ENCODE peak calls at places on chromosomes 7 and 10, in seven cellular contexts. One of them, this sample, is unnamed.

GRCh38 chr7:154627571-154628290 is 375.2 kb downstream of the PAXIP1 start:
- DNase-seq in stimulated activated CD4-positive, alpha-beta T cell treated with anti-CD3 and anti-CD28 coated beads, TNF-alpha, amount 100 ng/mL, for 48 hours: no peak
- DNase-seq in posterior cingulate gyrus: no peak
- DNase-seq in stimulated activated CD8-positive, alpha-beta memory T cell treated with anti-CD3 and anti-CD28 coated beads, Interleukin-12 subunit alpha, Interleukin-12 subunit beta, amount 100 ng/mL, for 4 hours: no peak
- DNase-seq in effector memory CD4-positive, alpha-beta T cell: no peak
- DNase-seq in non-pigmented ciliary epithelial cell: no peak
- DNase-seq in AG09319: no peak
- DNase-seq in this sample: no peak

GRCh38 chr7:142711722-142712616 is 37.3 kb upstream of the PRSS1 start:
- DNase-seq in stimulated activated CD4-positive, alpha-beta T cell treated with anti-CD3 and anti-CD28 coated beads, TNF-alpha, amount 100 ng/mL, for 48 hours: no peak
- DNase-seq in AG09319: peak
- DNase-seq in effector memory CD4-positive, alpha-beta T cell: no peak
- DNase-seq in stimulated activated CD8-positive, alpha-beta memory T cell treated with anti-CD3 and anti-CD28 coated beads, Interleukin-12 subunit alpha, Interleukin-12 subunit beta, amount 100 ng/mL, for 4 hours: peak
- DNase-seq in posterior cingulate gyrus: no peak
- DNase-seq in non-pigmented ciliary epithelial cell: no peak
- DNase-seq in this sample: no peak

GRCh38 chr10:68249297-68249696 is 17.4 kb upstream of the ATOH7 start:
- DNase-seq in posterior cingulate gyrus: no peak
- DNase-seq in non-pigmented ciliary epithelial cell: no peak
- DNase-seq in AG09319: no peak
- DNase-seq in effector memory CD4-positive, alpha-beta T cell: no peak
- DNase-seq in stimulated activated CD4-positive, alpha-beta T cell treated with anti-CD3 and anti-CD28 coated beads, TNF-alpha, amount 100 ng/mL, for 48 hours: no peak
- DNase-seq in stimulated activated CD8-positive, alpha-beta memory T cell treated with anti-CD3 and anti-CD28 coated beads, Interleukin-12 subunit alpha, Interleukin-12 subunit beta, amount 100 ng/mL, for 4 hours: no peak
- DNase-seq in this sample: no peak

GRCh38 chr10:16952010-16952550 is 134.9 kb upstream of the RSU1 start:
- DNase-seq in stimulated activated CD8-positive, alpha-beta memory T cell treated with anti-CD3 and anti-CD28 coated beads, Interleukin-12 subunit alpha, Interleukin-12 subunit beta, amount 100 ng/mL, for 4 hours: no peak
- DNase-seq in effector memory CD4-positive, alpha-beta T cell: no peak
- DNase-seq in non-pigmented ciliary epithelial cell: no peak
- DNase-seq in posterior cingulate gyrus: no peak
- DNase-seq in AG09319: no peak
- DNase-seq in stimulated activated CD4-positive, alpha-beta T cell treated with anti-CD3 and anti-CD28 coated beads, TNF-alpha, amount 100 ng/mL, for 48 hours: no peak
- DNase-seq in this sample: no peak

GRCh38 chr10:133159950-133160812 is at the start of gene KNDC1:
- DNase-seq in effector memory CD4-positive, alpha-beta T cell: no peak
- DNase-seq in non-pigmented ciliary epithelial cell: no peak
- DNase-seq in stimulated activated CD8-positive, alpha-beta memory T cell treated with anti-CD3 and anti-CD28 coated beads, Interleukin-12 subunit alpha, Interleukin-12 subunit beta, amount 100 ng/mL, for 4 hours: no peak
- DNase-seq in stimulated activated CD4-positive, alpha-beta T cell treated with anti-CD3 and anti-CD28 coated beads, TNF-alpha, amount 100 ng/mL, for 48 hours: no peak
- DNase-seq in AG09319: no peak
- DNase-seq in posterior cingulate gyrus: no peak
- DNase-seq in this sample: no peak

GRCh38 chr10:102602272-102603045 is 41.8 kb upstream of the TRIM8 start:
- DNase-seq in stimulated activated CD8-positive, alpha-beta memory T cell treated with anti-CD3 and anti-CD28 coated beads, Interleukin-12 subunit alpha, Interleukin-12 subunit beta, amount 100 ng/mL, for 4 hours: no peak
- DNase-seq in non-pigmented ciliary epithelial cell: no peak
- DNase-seq in effector memory CD4-positive, alpha-beta T cell: no peak
- DNase-seq in stimulated activated CD4-positive, alpha-beta T cell treated with anti-CD3 and anti-CD28 coated beads, TNF-alpha, amount 100 ng/mL, for 48 hours: no peak
- DNase-seq in AG09319: no peak
- DNase-seq in posterior cingulate gyrus: no peak
- DNase-seq in this sample: no peak

GRCh38 chr7:13797545-13797944 is 191.9 kb downstream of the ETV1 start:
- DNase-seq in posterior cingulate gyrus: no peak
- DNase-seq in stimulated activated CD8-positive, alpha-beta memory T cell treated with anti-CD3 and anti-CD28 coated beads, Interleukin-12 subunit alpha, Interleukin-12 subunit beta, amount 100 ng/mL, for 4 hours: no peak
- DNase-seq in stimulated activated CD4-positive, alpha-beta T cell treated with anti-CD3 and anti-CD28 coated beads, TNF-alpha, amount 100 ng/mL, for 48 hours: no peak
- DNase-seq in effector memory CD4-positive, alpha-beta T cell: no peak
- DNase-seq in AG09319: no peak
- DNase-seq in non-pigmented ciliary epithelial cell: no peak
- DNase-seq in this sample: no peak

GRCh38 chr10:125037145-125037544 is 95.2 kb downstream of the ZRANB1 start:
- DNase-seq in effector memory CD4-positive, alpha-beta T cell: no peak
- DNase-seq in AG09319: no peak
- DNase-seq in non-pigmented ciliary epithelial cell: peak
- DNase-seq in posterior cingulate gyrus: no peak
- DNase-seq in stimulated activated CD4-positive, alpha-beta T cell treated with anti-CD3 and anti-CD28 coated beads, TNF-alpha, amount 100 ng/mL, for 48 hours: no peak
- DNase-seq in stimulated activated CD8-positive, alpha-beta memory T cell treated with anti-CD3 and anti-CD28 coated beads, Interleukin-12 subunit alpha, Interleukin-12 subunit beta, amount 100 ng/mL, for 4 hours: no peak
- DNase-seq in this sample: no peak

GRCh38 chr7:159122276-159122675 is 22.4 kb downstream of the VIPR2 start:
- DNase-seq in posterior cingulate gyrus: peak
- DNase-seq in AG09319: no peak
- DNase-seq in non-pigmented ciliary epithelial cell: no peak
- DNase-seq in stimulated activated CD8-positive, alpha-beta memory T cell treated with anti-CD3 and anti-CD28 coated beads, Interleukin-12 subunit alpha, Interleukin-12 subunit beta, amount 100 ng/mL, for 4 hours: no peak
- DNase-seq in effector memory CD4-positive, alpha-beta T cell: no peak
- DNase-seq in stimulated activated CD4-positive, alpha-beta T cell treated with anti-CD3 and anti-CD28 coated beads, TNF-alpha, amount 100 ng/mL, for 48 hours: no peak
- DNase-seq in this sample: no peak

GRCh38 chr7:31029674-31030073 is 22.4 kb upstream of the ADCYAP1R1 start:
- DNase-seq in effector memory CD4-positive, alpha-beta T cell: no peak
- DNase-seq in posterior cingulate gyrus: no peak
- DNase-seq in non-pigmented ciliary epithelial cell: no peak
- DNase-seq in stimulated activated CD4-positive, alpha-beta T cell treated with anti-CD3 and anti-CD28 coated beads, TNF-alpha, amount 100 ng/mL, for 48 hours: no peak
- DNase-seq in stimulated activated CD8-positive, alpha-beta memory T cell treated with anti-CD3 and anti-CD28 coated beads, Interleukin-12 subunit alpha, Interleukin-12 subunit beta, amount 100 ng/mL, for 4 hours: no peak
- DNase-seq in AG09319: no peak
- DNase-seq in this sample: no peak

GRCh38 chr7:87816389-87816788 is 59.8 kb downstream of the SLC25A40 start:
- DNase-seq in stimulated activated CD8-positive, alpha-beta memory T cell treated with anti-CD3 and anti-CD28 coated beads, Interleukin-12 subunit alpha, Interleukin-12 subunit beta, amount 100 ng/mL, for 4 hours: no peak
- DNase-seq in posterior cingulate gyrus: no peak
- DNase-seq in effector memory CD4-positive, alpha-beta T cell: no peak
- DNase-seq in stimulated activated CD4-positive, alpha-beta T cell treated with anti-CD3 and anti-CD28 coated beads, TNF-alpha, amount 100 ng/mL, for 48 hours: no peak
- DNase-seq in non-pigmented ciliary epithelial cell: no peak
- DNase-seq in AG09319: no peak
- DNase-seq in this sample: no peak

GRCh38 chr7:128961030-128961659 is 23.4 kb downstream of the IRF5 start:
- DNase-seq in posterior cingulate gyrus: no peak
- DNase-seq in non-pigmented ciliary epithelial cell: no peak
- DNase-seq in stimulated activated CD8-positive, alpha-beta memory T cell treated with anti-CD3 and anti-CD28 coated beads, Interleukin-12 subunit alpha, Interleukin-12 subunit beta, amount 100 ng/mL, for 4 hours: no peak
- DNase-seq in effector memory CD4-positive, alpha-beta T cell: no peak
- DNase-seq in AG09319: no peak
- DNase-seq in stimulated activated CD4-positive, alpha-beta T cell treated with anti-CD3 and anti-CD28 coated beads, TNF-alpha, amount 100 ng/mL, for 48 hours: no peak
- DNase-seq in this sample: no peak

GRCh38 chr10:121900443-121901174 is 27.2 kb downstream of the ATE1 start:
- DNase-seq in effector memory CD4-positive, alpha-beta T cell: no peak
- DNase-seq in AG09319: peak
- DNase-seq in stimulated activated CD4-positive, alpha-beta T cell treated with anti-CD3 and anti-CD28 coated beads, TNF-alpha, amount 100 ng/mL, for 48 hours: no peak
- DNase-seq in stimulated activated CD8-positive, alpha-beta memory T cell treated with anti-CD3 and anti-CD28 coated beads, Interleukin-12 subunit alpha, Interleukin-12 subunit beta, amount 100 ng/mL, for 4 hours: no peak
- DNase-seq in posterior cingulate gyrus: no peak
- DNase-seq in non-pigmented ciliary epithelial cell: peak
- DNase-seq in this sample: no peak

GRCh38 chr7:116576350-116577319 is 51.8 kb downstream of the CAV1 start:
- DNase-seq in effector memory CD4-positive, alpha-beta T cell: no peak
- DNase-seq in posterior cingulate gyrus: no peak
- DNase-seq in non-pigmented ciliary epithelial cell: peak
- DNase-seq in AG09319: peak
- DNase-seq in stimulated activated CD8-positive, alpha-beta memory T cell treated with anti-CD3 and anti-CD28 coated beads, Interleukin-12 subunit alpha, Interleukin-12 subunit beta, amount 100 ng/mL, for 4 hours: no peak
- DNase-seq in stimulated activated CD4-positive, alpha-beta T cell treated with anti-CD3 and anti-CD28 coated beads, TNF-alpha, amount 100 ng/mL, for 48 hours: no peak
- DNase-seq in this sample: peak

This sample was measured in BJ.